ENCODE peak calls at places on chromosome 3, in four cellular contexts. One of them, this sample, is unnamed.

GRCh38 chr3:1091276-1091675 is 1.5 kb upstream of the CNTN6 start:
- DNase-seq in substantia nigra: no peak
- DNase-seq in epithelial cell of esophagus: no peak
- DNase-seq in SJSA1: no peak
- DNase-seq in this sample: no peak

GRCh38 chr3:20573175-20573574 is 387.2 kb upstream of the SGO1 start:
- DNase-seq in SJSA1: no peak
- DNase-seq in substantia nigra: no peak
- DNase-seq in epithelial cell of esophagus: no peak
- DNase-seq in this sample: no peak

GRCh38 chr3:66819993-66820501 is 178.1 kb upstream of the KBTBD8 start:
- DNase-seq in epithelial cell of esophagus: no peak
- DNase-seq in substantia nigra: peak
- DNase-seq in SJSA1: no peak
- DNase-seq in this sample: peak

GRCh38 chr3:52088445-52089367 is 32.3 kb upstream of the DUSP7 start:
- DNase-seq in substantia nigra: no peak
- DNase-seq in epithelial cell of esophagus: no peak
- DNase-seq in SJSA1: no peak
- DNase-seq in this sample: no peak

GRCh38 chr3:192449036-192449435 is 278.3 kb downstream of the FGF12 start:
- DNase-seq in substantia nigra: no peak
- DNase-seq in SJSA1: no peak
- DNase-seq in epithelial cell of esophagus: no peak
- DNase-seq in this sample: no peak

GRCh38 chr3:133038731-133039398 is 674 bp downstream of the TMEM108 start:
- DNase-seq in epithelial cell of esophagus: peak
- DNase-seq in SJSA1: no peak
- DNase-seq in substantia nigra: no peak
- DNase-seq in this sample: peak

GRCh38 chr3:142447308-142447851 is 457 bp downstream of the XRN1 start:
- DNase-seq in substantia nigra: peak
- DNase-seq in epithelial cell of esophagus: peak
- DNase-seq in SJSA1: peak
- DNase-seq in this sample: peak

GRCh38 chr3:182565916-182566524 is 227.3 kb upstream of the ATP11B start:
- DNase-seq in SJSA1: no peak
- DNase-seq in substantia nigra: no peak
- DNase-seq in epithelial cell of esophagus: no peak
- DNase-seq in this sample: no peak

GRCh38 chr3:61594978-61595687 is 33.8 kb downstream of the PTPRG start:
- DNase-seq in epithelial cell of esophagus: peak
- DNase-seq in SJSA1: no peak
- DNase-seq in substantia nigra: no peak
- DNase-seq in this sample: no peak

GRCh38 chr3:184242297-184242685 is 6.5 kb downstream of the ALG3 start:
- DNase-seq in substantia nigra: no peak
- DNase-seq in SJSA1: no peak
- DNase-seq in epithelial cell of esophagus: no peak
- DNase-seq in this sample: no peak

This sample was measured in globus pallidus.